ENCODE peak calls at places on chromosomes 7 and 10, in seven cellular contexts. A, P, M, E, G, C and L are unnamed samples. For H3K4me1, the result is how much of the 10 kb centered on the place peaks cover.

GRCh38 chr7:17062433-17063383 is 180.9 kb upstream of the AGR3 start:
- DNase-seq in A (no peak), P (peak), M (no peak), E (peak), G (peak), C (peak), L (no peak)

GRCh38 chr10:114334301-114334700 is 70.0 kb downstream of the AFAP1L2 start:
- DNase-seq in A (no peak), P (no peak), M (peak), E (no peak), G (no peak), C (no peak), L (no peak)

GRCh38 chr7:97117372-97118188 is at the start of gene SDHAF3:
- DNase-seq in A (peak), P (peak), M (peak), E (peak), G (peak), C (peak), L (peak)

GRCh38 chr7:136890379-136890778 is 21.9 kb downstream of the CHRM2 start:
- DNase-seq in A (no peak), P (peak), M (peak), E (peak), G (no peak), C (no peak), L (no peak)

GRCh38 chr10:132637477-132638129 is 100.0 kb downstream of the INPP5A start:
- DNase-seq in A (no peak), P (peak), M (peak), E (peak), G (peak), C (peak), L (no peak)

GRCh38 chr7:55432937-55433784 is 68.0 kb downstream of the LANCL2 start:
- DNase-seq in A (peak), P (peak), M (peak), E (peak), G (peak), C (peak), L (no peak)

GRCh38 chr7:823639-824038 is 8.6 kb upstream of the SUN1 start:
- DNase-seq in A (no peak), P (no peak), M (no peak), E (no peak), G (no peak), C (no peak), L (no peak)

GRCh38 chr7:40024841-40025240 is 74.8 kb downstream of the CDK13 start:
- DNase-seq in A (no peak), P (no peak), M (no peak), E (no peak), G (no peak), C (no peak), L (no peak)

GRCh38 chr7:10618934-10619333 is 354.7 kb upstream of the PHF14 start:
- DNase-seq in A (no peak), P (no peak), M (no peak), E (no peak), G (no peak), C (peak), L (no peak)

GRCh38 chr7:151696738-151697514 is 177.2 kb upstream of the RHEB start:
- DNase-seq in A (peak), P (no peak), M (peak), E (no peak), G (peak), C (no peak), L (peak)

GRCh38 chr7:81672872-81673271 is 97.0 kb downstream of the HGF start:
- DNase-seq in A (no peak), P (no peak), M (no peak), E (no peak), G (no peak), C (no peak), L (no peak)

GRCh38 chr7:117673839-117674238 is 194.0 kb downstream of the CFTR start:
- DNase-seq in A (no peak), P (peak), M (peak), E (peak), G (peak), C (peak), L (peak)

GRCh38 chr7:80374321-80374720 is 137.5 kb downstream of the GNAT3 start:
- DNase-seq in A (no peak), P (no peak), M (no peak), E (no peak), G (no peak), C (no peak), L (no peak)

GRCh38 chr7:151727579-151728285 is 149.2 kb downstream of the PRKAG2 start:
- DNase-seq in A (peak), P (peak), M (peak), E (peak), G (peak), C (peak), L (peak)

GRCh38 chr7:38428040-38428439 is 154.6 kb upstream of the TARP start:
- DNase-seq in A (no peak), P (peak), M (peak), E (peak), G (no peak), C (no peak), L (no peak)

GRCh38 chr7:137146996-137147720 is 196.4 kb downstream of the PTN start:
- DNase-seq in A (no peak), P (no peak), M (peak), E (no peak), G (no peak), C (no peak), L (no peak)

GRCh38 chr7:31775511-31775910 is 88.5 kb downstream of the PPP1R17 start:
- DNase-seq in A (peak), P (no peak), M (no peak), E (no peak), G (peak), C (no peak), L (no peak)

GRCh38 chr7:83178066-83178465 is 15.4 kb upstream of the PCLO start:
- DNase-seq in A (no peak), P (no peak), M (peak), E (no peak), G (no peak), C (no peak), L (no peak)

GRCh38 chr10:92377962-92378361 is 87.0 kb downstream of the MARCHF5 start:
- DNase-seq in A (no peak), P (no peak), M (no peak), E (no peak), G (no peak), C (no peak), L (no peak)

GRCh38 chr7:116215550-116215949 is 5.2 kb downstream of the TES start:
- DNase-seq in A (no peak), P (no peak), M (no peak), E (no peak), G (no peak), C (no peak), L (no peak)

GRCh38 chr7:36455646-36456045 is 66.0 kb downstream of the ANLN start:
- DNase-seq in A (no peak), P (no peak), M (no peak), E (no peak), G (no peak), C (no peak), L (no peak)

GRCh38 chr7:77698042-77698625 is 1.9 kb downstream of the RSBN1L start:
- DNase-seq in A (no peak), P (peak), M (no peak), E (no peak), G (no peak), C (peak), L (no peak)

GRCh38 chr7:105906169-105906568 is 29.8 kb upstream of the ATXN7L1 start:
- DNase-seq in A (no peak), P (no peak), M (no peak), E (no peak), G (no peak), C (no peak), L (no peak)

GRCh38 chr10:52210161-52210560 is 103.9 kb upstream of the DKK1 start:
- DNase-seq in A (no peak), P (no peak), M (no peak), E (no peak), G (peak), C (no peak), L (no peak)

GRCh38 chr7:110157631-110158362 is 933.1 kb upstream of the LRRN3 start:
- DNase-seq in A (no peak), P (no peak), M (peak), E (peak), G (peak), C (no peak), L (no peak)

GRCh38 chr10:10663587-10663986 is 354.1 kb upstream of the CELF2 start:
- DNase-seq in A (no peak), P (no peak), M (no peak), E (no peak), G (no peak), C (no peak), L (no peak)

GRCh38 chr7:149599636-149600206 is 102.1 kb upstream of the ZNF746 start:
- DNase-seq in A (no peak), P (no peak), M (no peak), E (no peak), G (no peak), C (no peak), L (no peak)

GRCh38 chr7:158469396-158470051 is 118.1 kb downstream of the PTPRN2 start:
- DNase-seq in A (no peak), P (no peak), M (no peak), E (no peak), G (no peak), C (no peak), L (no peak)

GRCh38 chr10:88491314-88491713 is 91.8 kb downstream of the RNLS start:
- DNase-seq in A (no peak), P (no peak), M (no peak), E (no peak), G (no peak), C (no peak), L (no peak)
- H2AFZ ChIP-seq in A (no peak), P (no peak), M (no peak), E (no peak), G (no peak), C (no peak), L (no peak)

DNA sequence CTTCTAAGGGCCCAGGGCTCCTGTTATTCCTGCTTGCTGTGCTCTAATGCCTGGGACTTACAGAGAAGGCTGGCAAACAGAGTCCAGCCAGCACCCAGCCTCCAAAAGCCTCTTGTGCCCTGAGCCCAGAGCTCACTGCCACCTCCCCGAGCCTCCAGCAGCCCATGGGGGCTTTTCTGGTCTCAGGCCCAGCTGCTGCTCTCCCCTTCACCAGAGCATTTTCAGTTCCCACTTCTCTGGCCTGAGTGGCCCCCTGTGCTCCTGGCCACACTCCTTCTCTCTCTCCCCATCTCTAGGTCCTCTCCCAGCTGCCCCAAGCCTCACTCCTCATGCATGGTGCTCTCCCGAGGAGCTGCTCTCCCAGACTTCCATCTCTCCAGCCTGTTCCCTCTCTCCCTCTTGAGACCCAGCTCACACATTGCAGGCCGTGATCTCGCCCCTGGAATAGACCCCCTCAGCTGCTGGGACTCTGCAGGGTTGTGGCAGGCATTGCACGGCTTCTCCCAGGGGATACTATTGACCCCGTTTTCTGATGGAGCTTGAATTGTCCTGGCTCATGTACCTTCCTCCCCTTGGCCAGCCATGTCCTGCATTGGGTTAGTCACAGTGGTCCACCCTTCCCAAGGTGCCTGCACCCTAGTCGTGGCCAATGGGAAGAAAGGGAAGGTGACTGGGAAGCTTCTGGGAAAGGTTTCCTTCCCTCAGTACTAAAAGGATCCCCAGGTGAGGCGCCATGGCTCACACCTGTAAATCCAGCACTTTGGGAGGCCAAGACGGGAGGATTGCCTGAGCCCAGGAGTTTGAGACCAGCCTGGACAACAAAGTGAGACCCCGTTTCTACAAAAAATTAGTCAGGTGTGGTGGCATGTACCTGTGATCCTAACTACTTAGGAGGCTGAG is 9.0 kb upstream of the RASSF4 start:
- DNase-seq in A (no peak), P (no peak), M (no peak), E (no peak), G (no peak), C (peak), L (no peak)
- H3K4me2 ChIP-seq in A (no peak), P (no peak), M (no peak), E (no peak), G (no peak), C (peak), L (no peak)

DNA sequence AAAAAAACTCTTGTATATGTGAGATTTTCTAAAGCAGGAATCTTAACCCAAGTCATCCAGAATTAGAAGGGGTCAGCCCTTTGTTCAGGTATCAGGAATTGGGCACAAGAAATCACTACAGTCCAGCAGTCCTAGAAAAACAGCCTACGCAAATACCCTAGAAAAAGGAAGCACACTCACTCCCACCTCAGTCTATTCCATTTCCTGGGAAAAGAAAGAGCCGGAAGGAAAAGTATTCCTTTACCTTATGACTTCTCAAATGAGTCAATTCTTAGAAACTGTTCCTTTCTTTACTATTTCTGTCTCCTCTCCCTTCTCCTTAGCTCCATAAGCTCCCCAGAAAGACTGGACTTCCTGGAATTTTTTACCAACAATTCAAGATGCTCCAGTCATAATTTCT is 62.7 kb downstream of the DNAJC12 start:
- DNase-seq in A (no peak), P (no peak), M (no peak), E (no peak), G (peak), C (no peak), L (no peak)
- H3K4me1 ChIP-seq in A (under half), P (under half), M (under half), E (under half), G (under half), C (under half), L (under half)

GRCh38 chr7:11841657-11842056 is 9.7 kb upstream of the THSD7A start:
- DNase-seq in A (no peak), P (no peak), M (no peak), E (no peak), G (no peak), C (no peak), L (no peak)
- H2AFZ ChIP-seq in A (peak), P (no peak), M (no peak), E (no peak), G (no peak), C (no peak), L (no peak)

DNA sequence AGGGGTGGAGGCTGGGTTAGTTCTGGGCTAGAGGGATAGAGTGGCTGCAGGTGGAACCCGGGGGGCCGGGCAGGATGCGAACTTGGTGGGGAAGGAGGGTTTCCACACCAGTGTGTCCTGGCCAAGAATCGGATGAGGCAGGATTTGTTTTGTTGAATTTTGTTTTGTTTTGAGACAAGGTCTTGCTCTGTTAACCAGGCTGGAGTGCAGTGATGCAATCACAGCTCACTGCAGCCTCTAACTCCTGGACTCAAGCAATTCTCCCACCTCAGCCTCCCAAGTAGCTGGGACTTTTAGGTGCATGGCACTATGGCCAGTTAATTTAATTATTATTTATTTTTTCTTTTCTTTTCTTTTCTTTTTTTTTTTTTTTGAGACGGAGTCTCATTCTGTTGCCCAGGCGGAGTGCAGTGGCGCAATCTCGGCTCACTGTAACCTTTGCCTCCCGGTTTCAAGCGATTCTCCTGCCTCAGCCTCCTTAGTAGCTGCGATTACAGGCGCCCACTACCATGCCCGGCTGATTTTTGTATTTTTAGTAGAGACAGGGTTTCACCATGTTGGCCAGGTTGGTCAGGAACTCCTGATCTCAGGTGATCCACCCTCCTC is 13.0 kb upstream of the PPP1R35 start:
- DNase-seq in A (no peak), P (no peak), M (no peak), E (no peak), G (no peak), C (no peak), L (no peak)
- H3K4me2 ChIP-seq in A (no peak), P (no peak), M (no peak), E (no peak), G (no peak), C (no peak), L (no peak)